ENCODE peak calls at places on chromosomes 16 and 17, in four cellular contexts. T is PC-3, G is heart right ventricle, K is natural killer cell. Y is an unnamed sample.
A peak's percentile ranks its signal among the peaks of the same experiment; 100 is the strongest.

GRCh38 chr16:24116989-24117388 is 139.1 kb upstream of the CACNG3 start:
- DNase-seq in K (no peak), G (no peak), T (no peak), Y (no peak)

GRCh38 chr17:64332502-64332901 is 58.2 kb downstream of the PECAM1 start:
- DNase-seq in K (no peak), T (peak; percentile 82), G (peak; percentile 54), Y (no peak)

GRCh38 chr16:695355-696089 is 5.3 kb upstream of the WDR24 start:
- DNase-seq in G (no peak), K (no peak), T (peak; percentile 62), Y (no peak)

GRCh38 chr17:253091-253846 is 71.8 kb upstream of the DOC2B start:
- DNase-seq in K (peak; percentile 12), T (no peak), G (no peak), Y (no peak)

GRCh38 chr17:65278050-65278819 is 141.1 kb downstream of the RGS9 start:
- DNase-seq in T (peak; percentile 79), G (peak; percentile 16), K (no peak), Y (peak; percentile 80)

GRCh38 chr16:72419638-72420037 is 247.7 kb upstream of the PMFBP1 start:
- DNase-seq in T (no peak), K (no peak), G (no peak), Y (no peak)

GRCh38 chr17:35116845-35117244 is 2.8 kb downstream of the RAD51D start:
- DNase-seq in K (no peak), T (no peak), G (no peak), Y (no peak)

GRCh38 chr17:57965521-57966160 is 10.4 kb upstream of the CUEDC1 start:
- DNase-seq in K (no peak), G (no peak), T (no peak), Y (no peak)

GRCh38 chr17:3691539-3692166 is 4.3 kb downstream of the P2RX5 start:
- DNase-seq in K (no peak), T (no peak), G (no peak), Y (no peak)
- TF ChIP-seq CTCF in K (no peak), T (no peak), G (no peak), Y (no peak)

GRCh38 chr17:54662978-54663876 is 237.4 kb upstream of the TOM1L1 start:
- DNase-seq in T (no peak), G (no peak), K (no peak), Y (no peak)
- TF ChIP-seq CTCF in T (no peak), G (no peak), K (no peak), Y (no peak)

GRCh38 chr17:66451188-66452149 is 149.1 kb downstream of the PRKCA start:
- DNase-seq in G (no peak), K (no peak), T (no peak), Y (no peak)
- TF ChIP-seq CTCF in G (no peak), K (no peak), T (peak; percentile 52), Y (no peak)

GRCh38 chr17:74603032-74603635 is 11.1 kb upstream of the CD300LD start:
- DNase-seq in K (no peak), G (no peak), T (no peak), Y (no peak)

GRCh38 chr17:74599531-74599939 is 7.5 kb upstream of the CD300LD start:
- DNase-seq in T (no peak), K (no peak), G (no peak), Y (no peak)

GRCh38 chr17:74604200-74604599 is 12.1 kb upstream of the CD300LD start:
- DNase-seq in K (no peak), G (no peak), T (no peak), Y (no peak)

GRCh38 chr17:74603746-74604145 is 11.7 kb upstream of the CD300LD start:
- DNase-seq in T (no peak), G (no peak), K (no peak), Y (no peak)

GRCh38 chr17:74601944-74602572 is 10.0 kb upstream of the CD300LD start:
- DNase-seq in T (peak; percentile 73), K (no peak), G (no peak), Y (no peak)
- TF ChIP-seq CTCF in T (peak; percentile 76), K (peak; percentile 67), G (peak; percentile 55), Y (peak; percentile 59)

GRCh38 chr17:29384901-29385300 is 5.3 kb upstream of the TAOK1 start:
- DNase-seq in G (no peak), K (no peak), T (peak; percentile 33), Y (no peak)
- TF ChIP-seq CTCF in G (no peak), K (no peak), T (peak; percentile 28), Y (no peak)

GRCh38 chr16:57830890-57831484 is 28.7 kb upstream of the KIFC3 start:
- DNase-seq in K (no peak), T (no peak), G (no peak), Y (no peak)

GRCh38 chr16:57829969-57830360 is 27.7 kb upstream of the KIFC3 start:
- DNase-seq in T (no peak), K (no peak), G (no peak), Y (no peak)

GRCh38 chr16:57826040-57826434 is 23.7 kb upstream of the KIFC3 start:
- DNase-seq in G (no peak), K (no peak), T (no peak), Y (no peak)

GRCh38 chr16:57826706-57827625 is 24.7 kb upstream of the KIFC3 start:
- DNase-seq in G (peak; percentile 54), T (no peak), K (no peak), Y (no peak)

DNA sequence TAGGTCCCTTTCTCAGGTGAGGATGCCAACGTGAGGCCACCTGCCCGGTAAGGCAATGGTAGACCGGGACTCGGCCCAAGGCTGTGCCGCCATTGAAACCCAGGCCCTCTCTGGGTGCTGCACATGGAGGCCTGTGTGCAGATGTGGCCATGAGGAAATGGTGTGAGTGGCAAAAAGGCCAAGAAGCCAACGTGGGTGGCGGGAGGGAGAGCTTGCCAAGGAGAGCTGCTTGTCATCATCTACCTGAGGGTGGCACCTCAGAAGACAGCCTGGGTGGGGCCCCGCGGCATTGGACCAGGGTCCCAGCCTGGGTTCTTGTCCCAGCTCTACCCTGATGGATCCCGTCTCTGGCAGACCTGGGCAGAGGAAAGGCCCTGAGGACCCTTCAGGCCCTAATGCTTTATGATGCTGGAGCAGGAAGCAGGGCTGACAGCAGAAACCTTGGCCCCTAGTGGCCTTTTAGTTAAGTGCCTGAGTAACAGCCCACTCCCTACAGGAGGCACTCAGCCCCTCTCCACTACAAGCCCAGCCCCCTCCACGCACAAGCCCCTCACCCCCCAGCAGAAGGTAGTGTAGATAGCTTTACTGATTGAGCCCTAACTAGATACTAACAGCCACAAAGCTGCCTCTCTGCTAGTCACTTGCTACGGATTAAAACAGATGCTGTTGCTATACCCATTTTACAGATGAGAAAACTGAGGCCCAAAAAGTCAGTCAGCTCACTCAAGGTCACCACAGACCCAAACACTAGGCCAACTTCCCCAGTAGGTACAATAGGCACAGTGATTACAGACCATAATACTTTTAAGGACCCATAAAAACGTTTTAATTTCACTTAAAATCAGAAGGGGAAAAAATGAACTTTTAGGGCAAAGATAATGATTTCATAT is 26.2 kb upstream of the KIFC3 start:
- DNase-seq in T (no peak), G (no peak), K (no peak), Y (no peak)
- TF ChIP-seq CTCF in T (no peak), G (no peak), K (no peak), Y (no peak)

GRCh38 chr16:59198487-59198886 is 464.4 kb upstream of the GOT2 start:
- DNase-seq in K (no peak), G (no peak), T (no peak), Y (no peak)

GRCh38 chr16:59188029-59188428 is 453.9 kb upstream of the GOT2 start:
- DNase-seq in T (no peak), K (no peak), G (no peak), Y (no peak)

GRCh38 chr16:59195242-59195641 is 461.1 kb upstream of the GOT2 start:
- DNase-seq in T (no peak), K (no peak), G (no peak), Y (no peak)

GRCh38 chr16:59192551-59193199 is 458.6 kb upstream of the GOT2 start:
- DNase-seq in G (no peak), T (peak; percentile 8), K (no peak), Y (no peak)
- TF ChIP-seq CTCF in G (peak; percentile 39), T (peak; percentile 18), K (no peak), Y (peak; percentile 61)

GRCh38 chr17:48247038-48247437 is 139.5 kb downstream of the SNX11 start:
- DNase-seq in K (no peak), G (no peak), T (no peak), Y (no peak)

GRCh38 chr17:48246623-48247022 is 139.1 kb downstream of the SNX11 start:
- DNase-seq in G (no peak), T (peak; percentile 50), K (no peak), Y (no peak)

GRCh38 chr17:48244814-48245213 is 137.2 kb downstream of the SNX11 start:
- DNase-seq in G (no peak), T (peak; percentile 81), K (no peak), Y (no peak)

GRCh38 chr17:48241770-48242497 is 134.4 kb downstream of the SNX11 start:
- DNase-seq in G (no peak), K (no peak), T (no peak), Y (no peak)

DNA sequence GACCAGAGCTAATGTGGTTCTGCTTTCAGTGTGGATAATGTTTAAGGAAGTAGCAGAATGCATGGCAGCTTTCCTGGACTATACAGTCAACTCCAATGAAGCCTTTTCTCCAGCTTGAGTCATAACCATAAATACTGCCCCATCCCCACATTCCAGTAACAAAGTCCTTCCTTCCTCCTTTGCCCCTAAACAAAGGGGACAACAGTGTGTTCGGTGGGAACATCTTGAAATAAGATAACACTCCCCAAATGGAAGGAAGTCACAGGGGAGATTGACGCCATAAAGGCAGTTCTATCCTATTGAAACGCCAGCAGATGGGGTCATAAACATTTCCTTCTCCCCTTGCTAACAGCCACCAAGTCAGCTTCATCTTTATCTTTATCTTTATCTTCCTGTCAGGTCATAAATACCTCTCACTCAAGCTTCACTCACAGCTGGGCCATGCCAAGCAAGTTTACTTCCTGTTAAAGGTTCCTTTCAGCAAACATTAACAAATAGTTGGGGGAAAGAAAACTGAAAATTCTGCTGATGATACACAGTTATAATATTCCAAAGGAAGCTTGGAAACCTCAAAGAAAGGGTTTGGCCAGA is 136.7 kb downstream of the SNX11 start:
- DNase-seq in T (peak; percentile 98), K (no peak), G (no peak), Y (no peak)
- TF ChIP-seq CTCF in T (no peak), K (no peak), G (no peak), Y (no peak)

GRCh38 chr17:3963214-3964201 is 729 bp downstream of the ATP2A3 start:
- DNase-seq in T (no peak), G (no peak), K (peak; percentile 46), Y (no peak)

GRCh38 chr17:3968017-3968416 is 3.8 kb upstream of the ATP2A3 start:
- DNase-seq in T (no peak), K (no peak), G (no peak), Y (no peak)

GRCh38 chr17:3966720-3967363 is 2.6 kb upstream of the ATP2A3 start:
- DNase-seq in K (no peak), T (no peak), G (no peak), Y (no peak)

GRCh38 chr17:3964203-3965122 is at the start of gene ATP2A3:
- DNase-seq in G (peak; percentile 57), K (peak; percentile 63), T (no peak), Y (no peak)

GRCh38 chr17:3965123-3965800 is 1.0 kb upstream of the ATP2A3 start:
- DNase-seq in G (peak; percentile 60), K (peak; percentile 52), T (peak; percentile 54), Y (no peak)
- TF ChIP-seq CTCF in G (no peak), K (no peak), T (no peak), Y (no peak)

Y was measured in mesothelial cell of epicardium.